ENCODE peak calls at places on chromosomes 1 and 21, in five cellular contexts. U is NT2/D1, M is HEK293T, S is GM12878, Y is H1. Q is an unnamed sample.

GRCh38 chr1:41464886-41465285 is 19.6 kb downstream of the EDN2 start:
- DNase-seq in U (no peak), M (no peak), S (no peak), Y (no peak), Q (no peak)

GRCh38 chr1:15011160-15011559 is 142.4 kb upstream of the TMEM51 start:
- DNase-seq in U (no peak), M (no peak), S (no peak), Y (no peak), Q (no peak)

GRCh38 chr1:241323510-241323909 is 33.5 kb downstream of the RGS7 start:
- DNase-seq in U (peak), M (peak), S (no peak), Y (peak), Q (no peak)

GRCh38 chr1:193366764-193367507 is 180.5 kb upstream of the B3GALT2 start:
- DNase-seq in U (no peak), M (no peak), S (no peak), Y (no peak), Q (no peak)

GRCh38 chr1:211473823-211474222 is 18.1 kb downstream of the RD3 start:
- DNase-seq in U (no peak), M (peak), S (no peak), Y (no peak), Q (no peak)

GRCh38 chr21:15390049-15390448 is 325.2 kb upstream of the NRIP1 start:
- DNase-seq in U (no peak), M (no peak), S (no peak), Y (no peak), Q (no peak)

GRCh38 chr1:221371671-221372070 is 370.2 kb downstream of the DUSP10 start:
- DNase-seq in U (no peak), M (no peak), S (no peak), Y (no peak), Q (no peak)

GRCh38 chr1:71019248-71019647 is 28.4 kb downstream of the PTGER3 start:
- DNase-seq in U (no peak), M (no peak), S (no peak), Y (no peak), Q (no peak)

GRCh38 chr21:45826733-45827692 is 154.6 kb upstream of the COL6A1 start:
- DNase-seq in U (no peak), M (no peak), S (no peak), Y (no peak), Q (no peak)

GRCh38 chr1:221667504-221667903 is 74.4 kb downstream of the DUSP10 start:
- DNase-seq in U (no peak), M (peak), S (peak), Y (no peak), Q (no peak)

GRCh38 chr1:225817611-225818061 is 7.7 kb downstream of the EPHX1 start:
- DNase-seq in U (no peak), M (no peak), S (no peak), Y (no peak), Q (peak)

GRCh38 chr1:154351363-154352068 is 26.2 kb downstream of the ATP8B2 start:
- DNase-seq in U (no peak), M (no peak), S (no peak), Y (no peak), Q (peak)

GRCh38 chr21:15978158-15978805 is 248.5 kb downstream of the USP25 start:
- DNase-seq in U (no peak), M (no peak), S (no peak), Y (no peak), Q (no peak)

GRCh38 chr1:62687903-62688686 is at the start of gene DOCK7:
- DNase-seq in U (peak), M (peak), S (no peak), Y (peak), Q (peak)

GRCh38 chr21:30255679-30256078 is 27.1 kb downstream of the KRTAP24-1 start:
- DNase-seq in U (no peak), M (no peak), S (no peak), Y (no peak), Q (no peak)

GRCh38 chr1:50422946-50423669 is at the start of gene DMRTA2:
- DNase-seq in U (no peak), M (peak), S (no peak), Y (peak), Q (no peak)

GRCh38 chr1:176876966-176877515 is 287.5 kb downstream of the ASTN1 start:
- DNase-seq in U (no peak), M (no peak), S (no peak), Y (no peak), Q (no peak)

GRCh38 chr1:176374967-176375569 is 87.9 kb upstream of the PAPPA2 start:
- DNase-seq in U (peak), M (peak), S (no peak), Y (peak), Q (peak)

GRCh38 chr1:50873458-50874187 is 86.4 kb downstream of the FAF1 start:
- DNase-seq in U (peak), M (peak), S (peak), Y (peak), Q (peak)

GRCh38 chr1:58764294-58764978 is 19.4 kb downstream of the JUN start:
- DNase-seq in U (no peak), M (no peak), S (no peak), Y (no peak), Q (no peak)

GRCh38 chr1:180842890-180843289 is 69.8 kb upstream of the KIAA1614 start:
- DNase-seq in U (no peak), M (peak), S (no peak), Y (no peak), Q (no peak)

GRCh38 chr1:95583811-95584210 is 349.8 kb downstream of the RWDD3 start:
- DNase-seq in U (no peak), M (no peak), S (no peak), Y (no peak), Q (no peak)

GRCh38 chr1:16122361-16122881 is 33.4 kb downstream of the EPHA2 start:
- DNase-seq in U (no peak), M (no peak), S (no peak), Y (no peak), Q (no peak)

GRCh38 chr1:228122921-228123441 is 13.9 kb upstream of the MRPL55 start:
- DNase-seq in U (no peak), M (peak), S (no peak), Y (no peak), Q (no peak)

GRCh38 chr1:93779540-93780121 is 98.0 kb upstream of the BCAR3 start:
- DNase-seq in U (peak), M (no peak), S (no peak), Y (no peak), Q (no peak)

GRCh38 chr21:35396655-35397054 is 347.6 kb upstream of the RUNX1 start:
- DNase-seq in U (no peak), M (no peak), S (no peak), Y (no peak), Q (no peak)

GRCh38 chr1:9196129-9197040 is 38.2 kb upstream of the H6PD start:
- DNase-seq in U (no peak), M (peak), S (peak), Y (peak), Q (peak)

GRCh38 chr1:218384576-218384975 is 39.4 kb downstream of the TGFB2 start:
- DNase-seq in U (no peak), M (no peak), S (no peak), Y (no peak), Q (no peak)

GRCh38 chr21:24395320-24395933 is 1211.9 kb downstream of the MRPL39 start:
- DNase-seq in U (no peak), M (no peak), S (no peak), Y (no peak), Q (no peak)
- TF ChIP-seq SUZ12 in U (no peak), M (no peak), S (no peak), Y (no peak), Q (no peak)

GRCh38 chr1:203390298-203390697 is 39.4 kb upstream of the FMOD start:
- DNase-seq in U (no peak), M (no peak), S (no peak), Y (no peak), Q (no peak)

GRCh38 chr1:203388683-203389082 is 37.8 kb upstream of the FMOD start:
- DNase-seq in U (no peak), M (no peak), S (no peak), Y (peak), Q (no peak)
- TF ChIP-seq SUZ12 in U (no peak), M (no peak), S (no peak), Y (no peak), Q (no peak)

GRCh38 chr1:34684246-34684645 is 70.6 kb upstream of the GJB5 start:
- DNase-seq in U (peak), M (no peak), S (no peak), Y (peak), Q (no peak)

GRCh38 chr1:34683616-34684015 is 71.2 kb upstream of the GJB5 start:
- DNase-seq in U (no peak), M (no peak), S (no peak), Y (no peak), Q (no peak)

GRCh38 chr1:34686531-34686930 is 68.3 kb upstream of the GJB5 start:
- DNase-seq in U (no peak), M (no peak), S (no peak), Y (no peak), Q (no peak)

GRCh38 chr1:34682452-34683223 is 72.2 kb upstream of the GJB5 start:
- DNase-seq in U (no peak), M (no peak), S (no peak), Y (no peak), Q (no peak)

GRCh38 chr1:34685225-34685624 is 69.6 kb upstream of the GJB5 start:
- DNase-seq in U (no peak), M (no peak), S (no peak), Y (no peak), Q (peak)
- TF ChIP-seq SUZ12 in U (no peak), M (no peak), S (no peak), Y (no peak), Q (no peak)

GRCh38 chr1:19974822-19975416 is 4.5 kb downstream of the PLA2G2A start:
- DNase-seq in U (peak), M (peak), S (no peak), Y (peak), Q (peak)
- TF ChIP-seq SUZ12 in U (no peak), M (no peak), S (no peak), Y (no peak), Q (no peak)

GRCh38 chr1:92301021-92301420 is 2.2 kb downstream of the RPAP2 start:
- DNase-seq in U (no peak), M (no peak), S (no peak), Y (no peak), Q (no peak)
- TF ChIP-seq SUZ12 in U (no peak), M (no peak), S (no peak), Y (no peak), Q (no peak)

GRCh38 chr21:33825898-33826297 is 89.7 kb downstream of the ATP5PO start:
- DNase-seq in U (no peak), M (no peak), S (no peak), Y (no peak), Q (no peak)
- TF ChIP-seq SUZ12 in U (no peak), M (no peak), S (no peak), Y (no peak), Q (no peak)

DNA sequence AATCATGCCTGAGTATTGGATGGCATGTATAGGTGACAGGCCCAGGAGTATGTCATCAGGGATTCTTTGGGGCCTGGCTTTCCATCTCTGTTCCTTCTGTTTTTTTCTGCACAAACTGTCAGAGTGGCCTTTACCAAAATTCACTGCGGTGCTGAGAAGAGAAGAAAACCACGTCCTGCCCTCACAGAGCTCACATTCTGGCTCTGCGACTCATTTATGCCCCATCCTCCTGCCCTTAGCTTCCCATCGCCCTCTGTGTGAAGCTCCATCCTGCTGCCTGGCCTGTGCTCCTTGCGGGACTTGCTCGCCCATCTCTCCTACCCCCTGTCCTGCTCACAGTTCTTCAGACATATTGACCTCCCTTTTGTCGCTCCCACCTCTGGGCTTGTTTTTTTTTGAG is 73.4 kb downstream of the HUNK start:
- DNase-seq in U (no peak), M (no peak), S (no peak), Y (no peak), Q (no peak)
- TF ChIP-seq SUZ12 in U (no peak), M (no peak), S (no peak), Y (no peak), Q (no peak)

GRCh38 chr1:12356004-12356890 is 126.4 kb downstream of the VPS13D start:
- DNase-seq in U (no peak), M (no peak), S (no peak), Y (no peak), Q (peak)

GRCh38 chr1:12353981-12354380 is 124.2 kb downstream of the VPS13D start:
- DNase-seq in U (no peak), M (no peak), S (no peak), Y (no peak), Q (no peak)

GRCh38 chr1:12359734-12360133 is 129.9 kb downstream of the VPS13D start:
- DNase-seq in U (no peak), M (no peak), S (no peak), Y (no peak), Q (no peak)

GRCh38 chr1:12358499-12358898 is 128.7 kb downstream of the VPS13D start:
- DNase-seq in U (no peak), M (no peak), S (no peak), Y (no peak), Q (no peak)
- TF ChIP-seq SUZ12 in U (no peak), M (no peak), S (no peak), Y (no peak), Q (no peak)

Q was measured in HepG2.